ENCODE peak calls at places on chromosome 12, in ten cellular contexts. O is CD8-positive, alpha-beta memory T cell; K is aorta; R is right lobe of liver; Q is lung; Y is mesendoderm; P is fibroblast of lung; H is transverse colon; A is tibial artery; Z is HepG2. C is an unnamed sample. For H3K4me1, the result is how much of the 10 kb centered on the place peaks cover.

GRCh38 chr12:117552971-117553370 is 191.5 kb upstream of the NOS1 start:
- DNase-seq in Z (no peak), Y (no peak), A (peak), H (no peak), K (no peak), R (no peak), Q (no peak), P (no peak), O (no peak), C (peak)

GRCh38 chr12:92340003-92340402 is 194.4 kb upstream of the BTG1 start:
- DNase-seq in A (no peak), H (no peak), P (no peak), O (no peak), Z (no peak), Q (no peak), K (no peak), Y (peak), R (no peak), C (no peak)

GRCh38 chr12:90621927-90622326 is 333.0 kb downstream of the CCER1 start:
- DNase-seq in P (peak), Q (no peak), R (no peak), O (no peak), H (no peak), Z (no peak), Y (no peak), K (no peak), A (no peak), C (no peak)

GRCh38 chr12:1217191-1217949 is 226.3 kb downstream of the ERC1 start:
- DNase-seq in R (no peak), P (peak), Q (no peak), K (no peak), H (no peak), Z (no peak), O (no peak), A (no peak), Y (no peak), C (no peak)

GRCh38 chr12:80053048-80053790 is 46.1 kb upstream of the OTOGL start:
- DNase-seq in O (no peak), P (peak), Z (no peak), Y (no peak), A (peak), R (no peak), K (peak), Q (peak), H (peak), C (peak)

GRCh38 chr12:19836456-19836855 is 397.2 kb downstream of the AEBP2 start:
- DNase-seq in Y (no peak), O (no peak), Q (no peak), H (no peak), R (no peak), Z (no peak), P (no peak), K (no peak), A (no peak), C (no peak)

GRCh38 chr12:12181516-12181915 is 85.3 kb downstream of the LRP6 start:
- DNase-seq in P (peak), Q (no peak), Y (no peak), R (no peak), K (no peak), O (no peak), A (no peak), H (no peak), Z (no peak), C (no peak)

GRCh38 chr12:9379023-9379742 is 171.0 kb upstream of the PZP start:
- DNase-seq in O (no peak), Y (no peak), A (no peak), R (no peak), P (no peak), Q (no peak), K (no peak), Z (no peak), H (no peak), C (no peak)

GRCh38 chr12:99611117-99611516 is 36.4 kb upstream of the GARIN6 start:
- DNase-seq in Y (peak), Z (no peak), Q (no peak), O (no peak), P (no peak), K (no peak), A (no peak), H (no peak), R (no peak), C (no peak)

GRCh38 chr12:73181244-73181643 is 909.1 kb downstream of the TRHDE start:
- DNase-seq in R (no peak), O (no peak), Y (peak), Q (no peak), Z (no peak), H (no peak), P (no peak), A (no peak), K (no peak), C (no peak)

GRCh38 chr12:23949212-23950010 is at the start of gene SOX5:
- DNase-seq in A (peak), R (peak), P (peak), O (no peak), Z (peak), H (no peak), Q (peak), Y (peak), K (peak), C (peak)

GRCh38 chr12:76943004-76943403 is 64.2 kb upstream of the CSRP2 start:
- DNase-seq in H (no peak), Q (no peak), R (no peak), O (no peak), K (no peak), A (no peak), Y (no peak), Z (no peak), P (no peak), C (no peak)

GRCh38 chr12:81255456-81255855 is 177.6 kb downstream of the ACSS3 start:
- DNase-seq in H (no peak), R (no peak), O (no peak), Z (no peak), Q (no peak), A (no peak), Y (no peak), K (no peak), P (no peak), C (no peak)
- H3K4me1 ChIP-seq in H (under half), R (under half), O (under half), Z (under half), Q (under half), A (under half), Y (under half), K (under half), P (under half), C (under half)

DNA sequence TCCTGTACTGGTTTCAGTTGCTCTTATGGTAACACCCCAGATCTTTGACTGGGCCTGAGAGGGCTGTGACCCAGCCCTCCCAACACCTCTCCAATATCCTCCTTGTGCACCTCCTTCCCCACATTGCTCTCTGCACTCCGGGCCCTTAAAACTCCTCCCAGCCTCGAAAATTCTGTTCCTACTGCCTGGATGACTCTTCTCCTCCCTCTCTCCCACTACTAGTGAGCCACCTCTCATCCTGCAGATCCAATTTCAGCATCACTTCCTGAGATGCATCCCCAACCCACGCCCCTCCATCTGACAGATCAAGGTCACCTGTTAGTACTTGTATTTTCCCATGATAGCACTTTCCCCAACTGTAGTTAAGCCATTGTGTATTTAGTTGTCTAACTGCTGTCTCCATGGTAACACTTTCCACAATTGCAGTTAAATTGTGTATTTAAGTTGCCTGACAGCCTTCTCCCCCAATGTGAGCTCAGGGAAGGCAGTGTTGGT is 11.5 kb upstream of the NT5DC3 start:
- DNase-seq in Z (peak), Q (no peak), Y (peak), H (no peak), O (no peak), P (no peak), A (no peak), K (no peak), R (no peak), C (no peak)
- H3K4me3 ChIP-seq in Z (no peak), Q (no peak), Y (no peak), H (no peak), O (no peak), P (no peak), A (no peak), K (no peak), R (no peak), C (no peak)

DNA sequence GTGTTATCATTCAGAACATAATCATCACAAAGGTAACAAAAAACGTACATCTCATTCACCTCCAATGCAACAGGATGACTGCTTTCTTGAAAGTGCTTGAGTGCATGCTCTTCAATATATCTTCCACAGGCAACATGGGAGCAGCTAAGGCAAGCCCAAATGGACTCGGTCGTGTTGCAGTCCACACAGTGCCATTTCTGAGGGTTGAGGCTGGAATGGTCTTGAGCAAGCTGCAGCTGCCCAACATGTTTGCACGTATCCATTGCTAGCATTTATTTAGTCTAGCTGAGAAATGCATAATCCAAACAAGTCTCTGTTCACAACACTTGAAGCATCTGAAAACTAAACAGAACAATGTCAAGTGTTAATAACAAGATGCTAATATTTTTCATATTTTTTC is 17.3 kb downstream of the USP44 start:
- DNase-seq in Q (no peak), P (no peak), A (no peak), Y (no peak), K (no peak), H (no peak), O (no peak), Z (no peak), R (no peak), C (no peak)
- H3K4me1 ChIP-seq in Q (under half), P (under half), A (under half), Y (under half), K (under half), H (under half), O (under half), Z (under half), R (under half), C (under half)

DNA sequence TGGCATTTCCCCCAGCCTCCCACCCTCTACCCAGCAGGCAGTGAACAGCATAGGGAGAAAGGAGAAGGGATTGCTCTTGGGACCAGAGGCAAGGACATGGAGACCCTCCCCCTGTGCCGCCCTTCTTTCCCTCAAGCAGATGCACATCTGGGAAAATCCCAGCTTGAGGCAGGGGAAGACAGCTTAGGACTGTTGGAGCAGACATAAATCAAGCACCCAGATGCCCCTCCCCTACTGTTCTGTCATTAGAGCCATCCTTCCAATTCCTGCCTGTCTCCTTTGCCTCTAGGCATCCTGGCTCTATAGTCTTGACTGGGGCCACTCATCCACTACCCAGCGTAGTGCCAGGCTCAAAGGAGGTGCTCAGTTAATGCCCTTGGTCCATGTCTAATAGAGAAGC is 7.5 kb upstream of the CISTR start:
- DNase-seq in A (no peak), Y (no peak), O (no peak), R (no peak), H (no peak), K (no peak), Q (no peak), P (no peak), Z (no peak), C (no peak)
- H3K4me3 ChIP-seq in A (no peak), Y (no peak), O (no peak), R (no peak), H (no peak), K (no peak), Q (no peak), P (no peak), Z (no peak), C (no peak)

GRCh38 chr12:105855691-105856405 is 282.9 kb downstream of the NUAK1 start:
- DNase-seq in A (no peak), Q (no peak), O (no peak), Y (no peak), Z (no peak), K (no peak), P (no peak), R (no peak), H (no peak), C (no peak)
- H3K4me1 ChIP-seq in A (under half), Q (under half), O (under half), Y (under half), Z (under half), K (under half), P (under half), R (under half), H (under half), C (under half)

GRCh38 chr12:68673788-68674187 is 13.0 kb upstream of the NUP107 start:
- DNase-seq in R (no peak), Y (no peak), Q (no peak), A (no peak), O (peak), K (no peak), P (no peak), H (no peak), Z (no peak), C (no peak)

GRCh38 chr12:68675098-68675842 is 11.5 kb upstream of the NUP107 start:
- DNase-seq in P (no peak), Z (no peak), Q (no peak), K (no peak), R (no peak), Y (peak), O (peak), A (no peak), H (peak), C (no peak)

GRCh38 chr12:68674376-68674775 is 12.4 kb upstream of the NUP107 start:
- DNase-seq in P (no peak), H (no peak), Z (no peak), O (no peak), Q (no peak), K (no peak), A (no peak), Y (no peak), R (no peak), C (no peak)
- H3K4me3 ChIP-seq in P (no peak), H (no peak), Z (no peak), O (no peak), Q (no peak), K (no peak), A (no peak), Y (no peak), R (no peak), C (no peak)

DNA sequence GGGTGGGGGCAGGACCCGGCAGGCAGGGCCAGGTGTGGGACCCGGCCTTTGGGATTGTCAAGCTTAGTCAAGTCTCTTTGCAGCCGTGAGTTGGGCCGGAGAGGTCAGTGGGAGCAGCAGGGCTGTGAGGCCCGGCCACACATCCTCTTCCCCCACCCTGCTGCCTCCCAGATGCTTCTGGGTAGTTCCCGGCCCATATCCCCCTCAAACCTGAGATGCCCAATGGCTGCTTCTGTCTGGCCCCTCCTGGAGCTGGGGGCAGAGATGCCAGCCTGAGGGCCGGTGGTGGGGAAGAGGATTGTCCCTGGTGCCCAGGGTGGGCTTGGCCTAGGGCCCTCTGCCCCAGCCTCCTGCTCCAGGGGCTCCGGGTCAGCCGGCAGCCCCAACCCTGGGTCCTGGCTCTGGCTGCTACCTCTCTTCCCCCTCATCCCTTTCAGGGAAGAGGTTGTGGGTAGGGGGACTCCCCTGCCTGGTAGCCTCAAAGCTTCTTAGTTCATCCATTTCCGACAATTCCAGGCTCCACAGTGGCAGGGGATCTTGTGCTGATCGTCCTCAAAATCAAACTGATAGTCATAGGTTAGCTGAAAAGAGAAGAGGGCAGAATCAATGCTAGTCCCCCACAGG is 2.8 kb upstream of the PRKAG1 start:
- DNase-seq in Y (no peak), Q (no peak), O (no peak), Z (no peak), K (no peak), H (peak), A (no peak), P (no peak), R (no peak), C (no peak)
- H3K4me1 ChIP-seq in Y (under half), Q (under half), O (under half), Z (under half), K (under half), H (under half), A (under half), P (under half), R (under half), C (under half)